ENCODE peak calls at places on chromosome 16, in six cellular contexts. E is A549; F is activated CD8-positive, alpha-beta T cell treated with anti-CD3 and anti-CD28 coated beads for 36 hours; C is keratinocyte; K is DMS 273 treated with DMSO at 0.1 percent for 48 hours; B is activated T-helper 1 cell treated with Interleukin-2 at 50 U/mL for 16 hours. Q is an unnamed sample.

GRCh38 chr16:65176603-65177002 is 54.7 kb upstream of the CDH11 start:
- DNase-seq in E (no peak), C (no peak), F (no peak), K (no peak), B (no peak), Q (no peak)

GRCh38 chr16:18037051-18037450 is 299.5 kb downstream of the NPIPA8 start:
- DNase-seq in C (no peak), B (no peak), F (no peak), E (no peak), K (no peak), Q (no peak)

GRCh38 chr16:65283238-65283651 is 161.4 kb upstream of the CDH11 start:
- DNase-seq in K (no peak), F (no peak), E (no peak), C (no peak), B (no peak), Q (no peak)

GRCh38 chr16:3458852-3459361 is 15.4 kb downstream of the NAA60 start:
- DNase-seq in F (peak; percentile 16), K (peak; percentile 2), B (no peak), C (no peak), E (peak; percentile 56), Q (no peak)

GRCh38 chr16:66483689-66484452 is 56.8 kb downstream of the BEAN1 start:
- DNase-seq in B (peak; percentile 56), F (peak; percentile 81), K (peak; percentile 14), C (no peak), E (peak; percentile 80), Q (peak; percentile 48)

GRCh38 chr16:27344707-27345106 is 30.9 kb downstream of the IL4R start:
- DNase-seq in K (no peak), E (no peak), B (no peak), F (no peak), C (no peak), Q (no peak)

GRCh38 chr16:89616576-89617437 is 3.4 kb downstream of the DPEP1 start:
- DNase-seq in C (no peak), F (no peak), B (peak; percentile 8), K (no peak), E (no peak), Q (no peak)

GRCh38 chr16:27839419-27839818 is 224.1 kb downstream of the GSG1L start:
- DNase-seq in K (no peak), E (no peak), C (no peak), B (no peak), F (no peak), Q (no peak)

GRCh38 chr16:87457724-87458423 is 35.0 kb downstream of the ZCCHC14 start:
- DNase-seq in C (peak; percentile 67), E (peak; percentile 36), F (peak; percentile 66), B (no peak), K (no peak), Q (peak; percentile 63)

GRCh38 chr16:12291989-12292759 is 315.6 kb downstream of the SNX29 start:
- DNase-seq in C (no peak), F (no peak), K (no peak), B (no peak), E (no peak), Q (no peak)

GRCh38 chr16:735982-736453 is 4.8 kb downstream of the CIAO3 start:
- DNase-seq in F (peak; percentile 86), E (no peak), B (no peak), K (no peak), C (no peak), Q (no peak)

Q was measured in T1000.